ENCODE peak calls at places on chromosomes 5 and 9, in four cellular contexts. L is fibroblast of mammary gland, E is left lung, J is upper lobe of right lung. T is an unnamed sample.

GRCh38 chr5:159099049-159099760 is 511 bp downstream of the EBF1 start:
- DNase-seq in L (peak), E (no peak), J (peak), T (no peak)

GRCh38 chr5:13866792-13867191 is 77.7 kb downstream of the DNAH5 start:
- DNase-seq in L (peak), E (no peak), J (no peak), T (peak)

GRCh38 chr5:105392710-105393149 is 1830.1 kb upstream of the NUDT12 start:
- DNase-seq in L (no peak), E (no peak), J (no peak), T (no peak)

GRCh38 chr9:94726495-94727191 is at the start of gene AOPEP:
- DNase-seq in L (peak), E (peak), J (peak), T (peak)

GRCh38 chr5:122051569-122051968 is 26.5 kb downstream of the LOX start:
- DNase-seq in L (no peak), E (no peak), J (no peak), T (no peak)

GRCh38 chr5:113163328-113163727 is 186.7 kb downstream of the DCP2 start:
- DNase-seq in L (peak), E (no peak), J (no peak), T (no peak)

GRCh38 chr9:5851445-5851844 is 18.5 kb upstream of the ERMP1 start:
- DNase-seq in L (peak), E (no peak), J (no peak), T (no peak)

GRCh38 chr9:125889122-125889523 is 141.9 kb downstream of the PBX3 start:
- DNase-seq in L (peak), E (peak), J (peak), T (no peak)

GRCh38 chr9:85978496-85978895 is 37.5 kb downstream of the NAA35 start:
- DNase-seq in L (peak), E (no peak), J (no peak), T (no peak)

GRCh38 chr5:109691248-109691574 is 1.5 kb downstream of the MAN2A1 start:
- DNase-seq in L (no peak), E (no peak), J (no peak), T (no peak)

GRCh38 chr5:149801307-149801985 is 71.3 kb downstream of the PPARGC1B start:
- DNase-seq in L (no peak), E (no peak), J (no peak), T (no peak)

GRCh38 chr9:93577045-93577939 is 908 bp downstream of the PHF2 start:
- DNase-seq in L (no peak), E (no peak), J (peak), T (peak)

GRCh38 chr5:82308416-82308815 is 30.3 kb upstream of the RPS23 start:
- DNase-seq in L (no peak), E (no peak), J (no peak), T (no peak)

GRCh38 chr5:119340597-119341218 is 15.1 kb upstream of the TNFAIP8 start:
- DNase-seq in L (no peak), E (no peak), J (no peak), T (no peak)

GRCh38 chr9:32705059-32705458 is 69.6 kb upstream of the TAF1L start:
- DNase-seq in L (peak), E (no peak), J (no peak), T (no peak)

GRCh38 chr5:138632900-138633489 is 57.8 kb upstream of the HSPA9 start:
- DNase-seq in L (peak), E (peak), J (peak), T (peak)

GRCh38 chr5:157718529-157718928 is 12.7 kb upstream of the THG1L start:
- DNase-seq in L (peak), E (no peak), J (no peak), T (no peak)

GRCh38 chr9:81824802-81825770 is 103.1 kb upstream of the SPATA31D4 start:
- DNase-seq in L (no peak), E (no peak), J (no peak), T (no peak)

GRCh38 chr5:135830384-135831275 is 3.8 kb upstream of the SLC25A48 start:
- DNase-seq in L (no peak), E (no peak), J (no peak), T (no peak)

GRCh38 chr9:131260751-131261452 is 15.4 kb downstream of the FAM78A start:
- DNase-seq in L (no peak), E (no peak), J (no peak), T (no peak)

GRCh38 chr5:10463566-10463965 is 21.9 kb downstream of the ROPN1L start:
- DNase-seq in L (no peak), E (no peak), J (no peak), T (no peak)

GRCh38 chr9:91867740-91868139 is 82.3 kb downstream of the ROR2 start:
- DNase-seq in L (peak), E (peak), J (no peak), T (no peak)

GRCh38 chr5:106086352-106086751 is 1584.4 kb downstream of the EFNA5 start:
- DNase-seq in L (no peak), E (no peak), J (no peak), T (no peak)

GRCh38 chr9:78144663-78145377 is 91.1 kb upstream of the CEP78 start:
- DNase-seq in L (no peak), E (no peak), J (no peak), T (no peak)

GRCh38 chr9:100714372-100715099 is 136.7 kb downstream of the CAVIN4 start:
- DNase-seq in L (peak), E (peak), J (no peak), T (peak)

GRCh38 chr5:41482715-41483114 is 27.7 kb downstream of the PLCXD3 start:
- DNase-seq in L (no peak), E (no peak), J (no peak), T (no peak)
- H3K4me3 ChIP-seq in L (no peak), E (no peak), J (no peak), T (no peak)

GRCh38 chr5:45796959-45797553 is 100.9 kb upstream of the HCN1 start:
- DNase-seq in L (no peak), E (no peak), J (no peak), T (no peak)

GRCh38 chr5:45793638-45794532 is 97.7 kb upstream of the HCN1 start:
- DNase-seq in L (no peak), E (no peak), J (no peak), T (no peak)

GRCh38 chr5:45800331-45800730 is 104.2 kb upstream of the HCN1 start:
- DNase-seq in L (no peak), E (no peak), J (peak), T (no peak)

GRCh38 chr5:45799388-45799787 is 103.2 kb upstream of the HCN1 start:
- DNase-seq in L (no peak), E (no peak), J (no peak), T (no peak)

DNA sequence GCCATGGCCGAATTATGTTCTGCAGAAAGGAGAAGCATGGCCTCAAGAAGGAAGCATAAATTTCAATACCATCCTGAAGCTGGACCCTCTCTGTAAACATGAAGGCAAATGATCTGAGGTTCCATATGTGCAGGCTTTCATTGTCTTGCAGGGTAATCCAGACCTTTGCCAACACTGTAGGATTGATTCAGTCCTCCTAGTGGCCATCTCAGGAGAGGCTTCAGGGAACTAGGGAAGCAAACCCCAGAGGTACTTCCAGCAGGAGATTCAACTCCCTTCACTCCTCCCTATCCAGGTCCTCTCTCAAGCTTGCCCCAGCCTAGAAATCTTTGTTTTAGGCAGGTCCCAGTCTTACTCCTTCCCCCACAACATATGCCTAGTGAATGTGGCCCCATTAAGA is 99.3 kb upstream of the HCN1 start:
- DNase-seq in L (no peak), E (no peak), J (no peak), T (no peak)
- TF ChIP-seq CTCF in L (no peak), E (no peak), J (no peak), T (no peak)

DNA sequence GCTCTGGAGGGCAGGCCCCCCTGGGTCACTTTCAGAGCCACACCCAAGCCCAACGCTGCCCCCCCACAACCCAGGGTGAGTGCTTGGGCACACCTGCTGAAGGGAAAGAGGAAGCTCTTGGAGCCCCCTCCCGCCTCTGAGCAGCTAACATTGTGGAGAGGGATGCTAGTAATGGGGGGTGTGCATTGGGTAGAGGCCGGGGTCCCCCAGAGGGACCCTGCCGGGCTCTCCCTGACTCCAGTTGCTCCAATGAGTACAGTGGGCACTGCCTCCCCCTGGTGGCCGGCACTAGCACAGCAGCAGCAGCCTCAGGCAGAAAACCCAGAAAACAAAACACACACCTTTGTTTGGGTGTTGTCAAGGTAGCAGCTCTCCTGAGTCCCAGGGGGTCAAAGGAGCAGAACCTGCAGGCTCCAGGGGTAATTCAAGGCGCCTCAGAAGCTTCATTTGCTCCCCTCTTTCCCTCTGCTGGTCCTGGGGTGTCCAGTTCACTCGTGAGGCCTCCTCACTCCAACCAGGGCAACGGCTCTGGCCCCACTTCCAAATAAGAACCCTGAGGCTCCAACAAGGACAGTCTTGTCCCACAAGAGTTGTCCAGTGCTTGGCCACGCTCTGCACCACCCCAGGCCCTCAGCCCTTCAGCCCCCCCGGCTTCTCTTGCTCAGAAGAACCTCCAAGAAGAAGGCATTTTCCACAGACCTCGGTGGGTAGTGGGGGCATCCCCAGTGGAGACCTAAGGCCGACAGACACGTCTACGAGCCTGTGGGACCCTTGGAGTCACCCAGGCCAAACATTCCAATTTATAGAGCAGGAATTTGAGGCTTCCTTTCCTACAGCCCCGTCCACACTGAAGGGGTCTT is 16.1 kb downstream of the GBGT1 start:
- DNase-seq in L (peak), E (peak), J (peak), T (no peak)
- H3K4me3 ChIP-seq in L (peak), E (peak), J (peak), T (peak)

DNA sequence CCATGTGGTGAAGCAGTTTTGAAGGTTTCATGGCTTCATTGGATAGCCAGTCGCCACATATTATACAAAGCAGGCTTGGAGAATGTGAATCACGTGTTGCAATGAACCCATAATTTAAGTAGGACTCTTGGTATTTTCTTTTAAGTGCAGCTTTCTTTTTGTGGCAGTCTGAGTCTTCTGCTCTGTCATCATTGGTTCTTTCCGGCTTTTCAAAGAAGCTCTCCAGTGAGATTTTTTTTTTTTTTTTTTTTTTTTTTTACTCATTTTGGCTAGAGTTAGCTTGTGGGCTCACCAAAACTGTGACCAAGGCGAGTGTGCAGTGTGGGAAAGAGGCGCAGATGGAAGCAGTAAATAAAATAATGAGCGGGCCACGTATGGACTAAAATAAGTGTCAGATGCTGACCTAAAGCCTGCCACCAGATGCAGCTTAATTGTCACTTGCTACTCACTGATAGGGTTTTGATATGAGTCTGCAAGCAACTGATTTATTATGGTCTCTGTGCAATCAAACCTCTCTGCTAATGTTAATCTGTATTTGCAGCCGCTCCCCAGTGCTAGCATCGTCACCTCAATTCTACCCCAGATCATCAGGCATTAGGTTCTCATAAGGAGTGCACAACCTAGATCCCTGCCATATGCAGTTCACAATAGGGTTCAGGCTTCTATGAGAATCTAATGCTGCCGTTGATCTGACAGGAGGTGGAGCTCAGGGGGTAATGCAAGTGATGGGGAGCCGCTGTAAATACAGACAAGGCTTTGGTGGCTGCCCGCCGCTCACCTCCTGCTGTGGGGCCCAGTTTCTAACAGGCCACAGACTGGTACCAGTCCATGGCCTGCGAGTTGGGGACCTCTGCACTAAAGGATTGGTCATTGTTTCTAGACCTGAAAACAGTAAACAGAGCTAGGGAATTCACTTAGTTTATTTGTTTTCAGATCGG is 45.5 kb upstream of the LARP1 start:
- DNase-seq in L (no peak), E (no peak), J (no peak), T (no peak)
- TF ChIP-seq CTCF in L (no peak), E (no peak), J (no peak), T (no peak)

DNA sequence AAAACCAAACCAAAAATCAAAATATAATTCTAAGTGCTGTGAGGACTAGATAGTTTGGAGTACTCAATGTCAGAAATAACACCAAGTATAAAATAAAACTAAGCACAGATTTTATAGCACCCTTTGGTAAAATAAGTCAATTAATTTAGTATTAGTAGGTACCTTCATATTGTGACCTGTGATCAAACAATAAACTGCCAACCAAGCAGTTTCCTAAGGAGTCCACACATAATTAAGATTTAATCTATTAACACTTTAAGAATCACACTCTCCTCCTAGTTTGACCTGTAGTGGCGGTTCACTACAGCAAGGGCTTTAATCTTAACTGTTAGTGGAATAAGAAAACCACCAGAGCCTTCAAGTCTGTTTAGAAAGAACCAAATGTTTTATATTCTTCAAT is 2.8 kb downstream of the HNRNPK start:
- DNase-seq in L (no peak), E (no peak), J (no peak), T (no peak)
- H3K4me3 ChIP-seq in L (peak), E (peak), J (peak), T (peak)

DNA sequence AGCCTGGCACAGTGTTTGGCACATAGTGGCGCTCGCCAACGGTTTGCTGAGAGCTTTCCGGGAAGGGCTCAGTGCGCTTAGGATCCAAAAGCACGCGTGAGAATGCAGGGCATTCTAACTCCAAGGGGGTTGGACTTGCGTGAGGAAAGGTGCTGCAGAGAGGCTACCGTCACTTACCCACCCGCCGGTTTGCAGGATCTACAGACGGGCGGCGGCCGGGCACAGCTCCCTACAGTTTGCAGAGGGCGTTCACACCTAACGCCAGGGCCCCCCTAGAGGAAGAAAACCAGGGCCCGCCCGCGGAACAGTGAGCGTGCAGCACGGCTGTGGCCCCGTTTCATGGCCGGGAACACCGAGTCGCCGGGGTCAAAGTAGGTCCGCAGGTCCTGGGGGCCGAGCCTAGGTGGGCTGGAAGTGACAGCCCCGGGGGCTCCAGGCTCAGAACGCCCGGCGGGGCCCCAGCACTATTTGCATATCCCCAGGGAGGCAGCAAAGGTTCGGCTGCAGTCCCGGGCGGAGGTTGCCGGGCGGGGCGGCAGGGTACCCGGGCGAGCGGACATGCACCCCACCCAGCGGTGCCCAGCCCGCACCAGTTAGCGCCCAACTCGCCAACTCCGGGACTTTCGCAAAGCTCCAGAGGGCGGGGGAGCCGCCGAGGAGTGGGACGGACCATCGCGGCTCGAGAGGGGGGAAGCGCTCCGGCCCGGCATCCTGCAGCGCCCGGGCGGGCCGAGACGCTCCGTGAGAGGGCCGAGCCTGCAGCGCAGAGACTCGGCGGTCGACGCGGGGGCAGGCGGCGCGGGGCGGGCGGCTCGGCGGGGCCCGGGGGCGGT is 498 bp upstream of the GALNT10 start:
- DNase-seq in L (peak), E (peak), J (peak), T (no peak)
- TF ChIP-seq CTCF in L (peak), E (no peak), J (peak), T (peak)

DNA sequence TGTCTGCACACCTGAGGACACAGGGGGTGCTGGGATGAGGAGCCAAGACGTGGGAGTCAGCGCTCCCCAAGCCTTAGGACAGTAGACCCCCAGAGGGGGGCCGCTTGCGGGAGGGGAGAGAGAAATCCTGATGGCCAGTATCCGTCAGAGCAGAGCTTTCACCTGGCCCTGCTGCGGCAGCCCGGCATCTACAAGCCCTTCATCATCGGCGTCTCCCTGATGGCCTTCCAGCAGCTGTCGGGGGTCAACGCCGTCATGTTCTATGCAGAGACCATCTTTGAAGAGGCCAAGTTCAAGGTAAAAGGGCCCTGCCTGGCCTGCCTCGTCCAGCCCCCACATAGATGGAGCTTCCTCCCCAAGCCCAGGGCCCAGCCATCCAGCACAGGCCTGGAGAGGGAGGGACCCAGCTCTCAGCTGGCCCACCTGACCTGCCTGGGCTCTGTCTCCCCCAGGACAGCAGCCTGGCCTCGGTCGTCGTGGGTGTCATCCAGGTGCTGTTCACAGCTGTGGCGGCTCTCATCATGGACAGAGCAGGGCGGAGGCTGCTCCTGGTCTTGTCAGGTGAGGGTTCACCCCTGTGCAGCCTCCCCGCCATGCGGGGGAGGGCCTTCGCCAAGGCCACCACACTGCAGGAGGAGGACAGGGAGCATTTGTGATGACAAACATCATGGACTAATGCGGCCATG is 6.7 kb downstream of the SLC2A8 start:
- DNase-seq in L (no peak), E (no peak), J (peak), T (no peak)
- H3K4me3 ChIP-seq in L (no peak), E (no peak), J (no peak), T (no peak)

GRCh38 chr5:170917113-170917512 is 55.3 kb downstream of the RANBP17 start:
- DNase-seq in L (peak), E (no peak), J (no peak), T (no peak)
- TF ChIP-seq CTCF in L (peak), E (no peak), J (no peak), T (peak)

T was measured in LNCaP clone FGC.